ENCODE peak calls at places on chromosomes 5 and 9, in six cellular contexts. R, X, F, M, D and G are unnamed samples.

GRCh38 chr5:116382874-116383266 is 191.8 kb downstream of the SEMA6A start:
- DNase-seq in R (no peak), X (no peak), F (no peak), M (no peak), D (no peak), G (no peak)

GRCh38 chr9:114427644-114428043 is 39.9 kb upstream of the AKNA start:
- DNase-seq in R (no peak), X (no peak), F (no peak), M (no peak), D (no peak), G (no peak)

GRCh38 chr9:127707766-127708165 is 978 bp downstream of the CFAP157 start:
- DNase-seq in R (no peak), X (no peak), F (no peak), M (peak; percentile 51), D (no peak), G (no peak)

GRCh38 chr9:126000731-126001580 is 253.8 kb downstream of the PBX3 start:
- DNase-seq in R (no peak), X (no peak), F (no peak), M (no peak), D (no peak), G (no peak)

GRCh38 chr5:34571380-34572041 is 84.6 kb upstream of the RAI14 start:
- DNase-seq in R (peak; percentile 15), X (peak; percentile 74), F (no peak), M (no peak), D (peak; percentile 53), G (peak; percentile 83)

GRCh38 chr5:167352801-167353200 is 938.6 kb upstream of the WWC1 start:
- DNase-seq in R (no peak), X (no peak), F (no peak), M (no peak), D (peak; percentile 61), G (no peak)

GRCh38 chr9:114005371-114006154 is 72.5 kb downstream of the AMBP start:
- DNase-seq in R (no peak), X (no peak), F (no peak), M (no peak), D (no peak), G (no peak)

GRCh38 chr5:51960617-51961115 is 577.4 kb downstream of the ISL1 start:
- DNase-seq in R (no peak), X (peak; percentile 0), F (no peak), M (no peak), D (peak; percentile 2), G (no peak)

GRCh38 chr9:127067603-127068220 is 54.7 kb downstream of the ANGPTL2 start:
- DNase-seq in R (no peak), X (no peak), F (no peak), M (no peak), D (peak; percentile 63), G (no peak)